ENCODE peak calls at places on chromosomes 13 and 19, in eight cellular contexts. One of them, this sample, is unnamed.

GRCh38 chr13:38758278-38758677 is 71.4 kb downstream of the FREM2 start:
- DNase-seq in upper lobe of right lung: no peak
- DNase-seq in H9: no peak
- DNase-seq in B cell: no peak
- DNase-seq in fibroblast of the aortic adventitia: no peak
- DNase-seq in tibial artery: no peak
- DNase-seq in GM06990: no peak
- DNase-seq in AG09309: no peak
- DNase-seq in this sample: no peak

GRCh38 chr13:100491164-100491847 is 97.3 kb downstream of the GGACT start:
- DNase-seq in upper lobe of right lung: no peak
- DNase-seq in H9: no peak
- DNase-seq in B cell: no peak
- DNase-seq in fibroblast of the aortic adventitia: peak; percentile 89
- DNase-seq in tibial artery: peak; percentile 55
- DNase-seq in GM06990: no peak
- DNase-seq in AG09309: peak; percentile 59
- DNase-seq in this sample: no peak

GRCh38 chr13:105634059-105634458 is 901.4 kb downstream of the EFNB2 start:
- DNase-seq in upper lobe of right lung: no peak
- DNase-seq in H9: no peak
- DNase-seq in B cell: no peak
- DNase-seq in fibroblast of the aortic adventitia: no peak
- DNase-seq in tibial artery: no peak
- DNase-seq in GM06990: no peak
- DNase-seq in AG09309: no peak
- DNase-seq in this sample: no peak

GRCh38 chr19:43519436-43520088 is 7.4 kb downstream of the ETHE1 start:
- DNase-seq in upper lobe of right lung: peak; percentile 84
- DNase-seq in H9: peak; percentile 81
- DNase-seq in B cell: peak; percentile 83
- DNase-seq in fibroblast of the aortic adventitia: peak; percentile 93
- DNase-seq in tibial artery: peak; percentile 64
- DNase-seq in GM06990: no peak
- DNase-seq in AG09309: peak; percentile 88
- DNase-seq in this sample: peak; percentile 72

GRCh38 chr19:14023404-14024235 is 4.3 kb upstream of the RLN3 start:
- DNase-seq in upper lobe of right lung: peak; percentile 72
- DNase-seq in H9: peak; percentile 85
- DNase-seq in B cell: no peak
- DNase-seq in fibroblast of the aortic adventitia: peak; percentile 53
- DNase-seq in tibial artery: no peak
- DNase-seq in GM06990: no peak
- DNase-seq in AG09309: no peak
- DNase-seq in this sample: no peak

GRCh38 chr19:42352216-42352892 is 26.9 kb downstream of the MEGF8 start:
- DNase-seq in upper lobe of right lung: no peak
- DNase-seq in H9: no peak
- DNase-seq in B cell: peak; percentile 52
- DNase-seq in fibroblast of the aortic adventitia: no peak
- DNase-seq in tibial artery: no peak
- DNase-seq in GM06990: no peak
- DNase-seq in AG09309: no peak
- DNase-seq in this sample: peak; percentile 57

GRCh38 chr19:39335168-39335567 is 675 bp downstream of the GMFG start:
- DNase-seq in upper lobe of right lung: no peak
- DNase-seq in H9: no peak
- DNase-seq in B cell: no peak
- DNase-seq in fibroblast of the aortic adventitia: no peak
- DNase-seq in tibial artery: no peak
- DNase-seq in GM06990: no peak
- DNase-seq in AG09309: no peak
- DNase-seq in this sample: no peak

GRCh38 chr19:2385053-2385721 is 25.1 kb downstream of the TMPRSS9 start:
- DNase-seq in upper lobe of right lung: no peak
- DNase-seq in H9: peak; percentile 96
- DNase-seq in B cell: no peak
- DNase-seq in fibroblast of the aortic adventitia: peak; percentile 63
- DNase-seq in tibial artery: no peak
- DNase-seq in GM06990: no peak
- DNase-seq in AG09309: peak; percentile 52
- DNase-seq in this sample: peak; percentile 63

GRCh38 chr19:10228925-10229324 is 2.2 kb downstream of the S1PR2 start:
- DNase-seq in upper lobe of right lung: no peak
- DNase-seq in H9: peak; percentile 66
- DNase-seq in B cell: peak; percentile 57
- DNase-seq in fibroblast of the aortic adventitia: peak; percentile 60
- DNase-seq in tibial artery: no peak
- DNase-seq in GM06990: no peak
- DNase-seq in AG09309: no peak
- DNase-seq in this sample: peak; percentile 62

GRCh38 chr13:25715760-25716159 is 336.1 kb downstream of the SHISA2 start:
- DNase-seq in upper lobe of right lung: no peak
- DNase-seq in H9: no peak
- DNase-seq in B cell: no peak
- DNase-seq in fibroblast of the aortic adventitia: no peak
- DNase-seq in tibial artery: no peak
- DNase-seq in GM06990: no peak
- DNase-seq in AG09309: no peak
- DNase-seq in this sample: no peak

GRCh38 chr13:50378513-50378970 is 363.3 kb downstream of the KCNRG start:
- DNase-seq in upper lobe of right lung: no peak
- DNase-seq in H9: no peak
- DNase-seq in B cell: no peak
- DNase-seq in fibroblast of the aortic adventitia: no peak
- DNase-seq in tibial artery: no peak
- DNase-seq in GM06990: no peak
- DNase-seq in AG09309: no peak
- DNase-seq in this sample: no peak

GRCh38 chr13:54183728-54184127 is 1155.1 kb downstream of the OLFM4 start:
- DNase-seq in upper lobe of right lung: no peak
- DNase-seq in H9: no peak
- DNase-seq in B cell: no peak
- DNase-seq in fibroblast of the aortic adventitia: no peak
- DNase-seq in tibial artery: no peak
- DNase-seq in GM06990: no peak
- DNase-seq in AG09309: no peak
- DNase-seq in this sample: no peak

GRCh38 chr13:99959538-99960230 is 11.9 kb downstream of the ZIC5 start:
- DNase-seq in upper lobe of right lung: no peak
- DNase-seq in H9: no peak
- DNase-seq in B cell: no peak
- DNase-seq in fibroblast of the aortic adventitia: peak; percentile 19
- DNase-seq in tibial artery: no peak
- DNase-seq in GM06990: no peak
- DNase-seq in AG09309: no peak
- DNase-seq in this sample: no peak

GRCh38 chr13:113748101-113748861 is 10.7 kb upstream of the TMEM255B start:
- DNase-seq in upper lobe of right lung: no peak
- DNase-seq in H9: no peak
- DNase-seq in B cell: no peak
- DNase-seq in fibroblast of the aortic adventitia: no peak
- DNase-seq in tibial artery: no peak
- DNase-seq in GM06990: no peak
- DNase-seq in AG09309: no peak
- DNase-seq in this sample: no peak

GRCh38 chr13:110506859-110507566 is 54.5 kb downstream of the RAB20 start:
- DNase-seq in upper lobe of right lung: peak; percentile 90
- DNase-seq in H9: no peak
- DNase-seq in B cell: no peak
- DNase-seq in fibroblast of the aortic adventitia: peak; percentile 10
- DNase-seq in tibial artery: peak; percentile 60
- DNase-seq in GM06990: no peak
- DNase-seq in AG09309: no peak
- DNase-seq in this sample: no peak

GRCh38 chr19:15696654-15697194 is 23.8 kb downstream of the CYP4F12 start:
- DNase-seq in upper lobe of right lung: no peak
- DNase-seq in H9: no peak
- DNase-seq in B cell: no peak
- DNase-seq in fibroblast of the aortic adventitia: no peak
- DNase-seq in tibial artery: no peak
- DNase-seq in GM06990: no peak
- DNase-seq in AG09309: no peak
- DNase-seq in this sample: no peak

GRCh38 chr19:14056741-14057356 is 5.0 kb downstream of the PALM3 start:
- DNase-seq in upper lobe of right lung: no peak
- DNase-seq in H9: peak; percentile 54
- DNase-seq in B cell: no peak
- DNase-seq in fibroblast of the aortic adventitia: no peak
- DNase-seq in tibial artery: no peak
- DNase-seq in GM06990: no peak
- DNase-seq in AG09309: no peak
- DNase-seq in this sample: no peak

GRCh38 chr19:45264781-45265317 is 13.8 kb downstream of the MARK4 start:
- DNase-seq in upper lobe of right lung: no peak
- DNase-seq in H9: no peak
- DNase-seq in B cell: no peak
- DNase-seq in fibroblast of the aortic adventitia: no peak
- DNase-seq in tibial artery: no peak
- DNase-seq in GM06990: no peak
- DNase-seq in AG09309: no peak
- DNase-seq in this sample: no peak

GRCh38 chr19:50479761-50480251 is 3.2 kb upstream of the GARIN5A start:
- DNase-seq in upper lobe of right lung: peak; percentile 46
- DNase-seq in H9: no peak
- DNase-seq in B cell: no peak
- DNase-seq in fibroblast of the aortic adventitia: no peak
- DNase-seq in tibial artery: no peak
- DNase-seq in GM06990: no peak
- DNase-seq in AG09309: no peak
- DNase-seq in this sample: no peak

GRCh38 chr19:50476943-50477264 is 256 bp upstream of the GARIN5A start:
- DNase-seq in upper lobe of right lung: no peak
- DNase-seq in H9: no peak
- DNase-seq in B cell: no peak
- DNase-seq in fibroblast of the aortic adventitia: no peak
- DNase-seq in tibial artery: no peak
- DNase-seq in GM06990: no peak
- DNase-seq in AG09309: no peak
- DNase-seq in this sample: no peak

GRCh38 chr19:50480281-50481111 is 3.8 kb upstream of the GARIN5A start:
- DNase-seq in upper lobe of right lung: peak; percentile 63
- DNase-seq in H9: no peak
- DNase-seq in B cell: no peak
- DNase-seq in fibroblast of the aortic adventitia: no peak
- DNase-seq in tibial artery: no peak
- DNase-seq in GM06990: no peak
- DNase-seq in AG09309: no peak
- DNase-seq in this sample: no peak

GRCh38 chr19:50477751-50478515 is 1.3 kb upstream of the GARIN5A start:
- DNase-seq in upper lobe of right lung: peak; percentile 32
- DNase-seq in H9: no peak
- DNase-seq in B cell: no peak
- DNase-seq in fibroblast of the aortic adventitia: no peak
- DNase-seq in tibial artery: no peak
- DNase-seq in GM06990: no peak
- DNase-seq in AG09309: no peak
- DNase-seq in this sample: no peak

GRCh38 chr19:50478901-50479715 is 2.5 kb upstream of the GARIN5A start:
- DNase-seq in upper lobe of right lung: peak; percentile 63
- DNase-seq in H9: peak; percentile 83
- DNase-seq in B cell: no peak
- DNase-seq in fibroblast of the aortic adventitia: peak; percentile 51
- DNase-seq in tibial artery: no peak
- DNase-seq in GM06990: no peak
- DNase-seq in AG09309: no peak
- DNase-seq in this sample: no peak
- TF ChIP-seq CTCF in upper lobe of right lung: peak; percentile 26
- TF ChIP-seq CTCF in H9: peak; percentile 90
- TF ChIP-seq CTCF in B cell: peak; percentile 40
- TF ChIP-seq CTCF in fibroblast of the aortic adventitia: peak; percentile 77
- TF ChIP-seq CTCF in tibial artery: no peak
- TF ChIP-seq CTCF in GM06990: peak; percentile 44
- TF ChIP-seq CTCF in AG09309: peak; percentile 57
- TF ChIP-seq CTCF in this sample: peak; percentile 20

GRCh38 chr13:51583875-51584730 is at the start of gene WDFY2:
- DNase-seq in upper lobe of right lung: peak; percentile 100
- DNase-seq in H9: peak; percentile 100
- DNase-seq in B cell: peak; percentile 99
- DNase-seq in fibroblast of the aortic adventitia: peak; percentile 100
- DNase-seq in tibial artery: peak; percentile 100
- DNase-seq in GM06990: peak; percentile 98
- DNase-seq in AG09309: peak; percentile 99
- DNase-seq in this sample: peak; percentile 97
- TF ChIP-seq CTCF in upper lobe of right lung: no peak
- TF ChIP-seq CTCF in H9: no peak
- TF ChIP-seq CTCF in B cell: no peak
- TF ChIP-seq CTCF in fibroblast of the aortic adventitia: no peak
- TF ChIP-seq CTCF in tibial artery: peak; percentile 44
- TF ChIP-seq CTCF in GM06990: no peak
- TF ChIP-seq CTCF in AG09309: no peak
- TF ChIP-seq CTCF in this sample: no peak

GRCh38 chr19:38224014-38224862 is at the start of gene DPF1:
- DNase-seq in upper lobe of right lung: no peak
- DNase-seq in H9: peak; percentile 90
- DNase-seq in B cell: peak; percentile 47
- DNase-seq in fibroblast of the aortic adventitia: peak; percentile 35
- DNase-seq in tibial artery: no peak
- DNase-seq in GM06990: peak; percentile 91
- DNase-seq in AG09309: no peak
- DNase-seq in this sample: peak; percentile 95
- TF ChIP-seq CTCF in upper lobe of right lung: no peak
- TF ChIP-seq CTCF in H9: peak; percentile 57
- TF ChIP-seq CTCF in B cell: no peak
- TF ChIP-seq CTCF in fibroblast of the aortic adventitia: no peak
- TF ChIP-seq CTCF in tibial artery: no peak
- TF ChIP-seq CTCF in GM06990: peak; percentile 49
- TF ChIP-seq CTCF in AG09309: no peak
- TF ChIP-seq CTCF in this sample: peak; percentile 35

GRCh38 chr13:21813110-21813509 is 142.2 kb downstream of the FGF9 start:
- DNase-seq in upper lobe of right lung: no peak
- DNase-seq in H9: no peak
- DNase-seq in B cell: no peak
- DNase-seq in fibroblast of the aortic adventitia: no peak
- DNase-seq in tibial artery: no peak
- DNase-seq in GM06990: no peak
- DNase-seq in AG09309: no peak
- DNase-seq in this sample: no peak
- TF ChIP-seq CTCF in upper lobe of right lung: no peak
- TF ChIP-seq CTCF in H9: peak; percentile 60
- TF ChIP-seq CTCF in B cell: no peak
- TF ChIP-seq CTCF in fibroblast of the aortic adventitia: no peak
- TF ChIP-seq CTCF in tibial artery: no peak
- TF ChIP-seq CTCF in GM06990: no peak
- TF ChIP-seq CTCF in AG09309: no peak
- TF ChIP-seq CTCF in this sample: no peak

GRCh38 chr19:18768046-18768771 is 22.9 kb downstream of the COMP start:
- DNase-seq in upper lobe of right lung: no peak
- DNase-seq in H9: no peak
- DNase-seq in B cell: no peak
- DNase-seq in fibroblast of the aortic adventitia: no peak
- DNase-seq in tibial artery: no peak
- DNase-seq in GM06990: no peak
- DNase-seq in AG09309: no peak
- DNase-seq in this sample: no peak
- TF ChIP-seq CTCF in upper lobe of right lung: no peak
- TF ChIP-seq CTCF in H9: peak; percentile 45
- TF ChIP-seq CTCF in B cell: no peak
- TF ChIP-seq CTCF in fibroblast of the aortic adventitia: no peak
- TF ChIP-seq CTCF in tibial artery: no peak
- TF ChIP-seq CTCF in GM06990: peak; percentile 7
- TF ChIP-seq CTCF in AG09309: no peak
- TF ChIP-seq CTCF in this sample: no peak

This sample was measured in GM10248.